ENCODE peak calls at places on chromosomes 1 and 21, in five cellular contexts. One of them, this sample, is unnamed.

GRCh38 chr1:235100124-235100801 is 28.4 kb downstream of the TOMM20 start:
- DNase-seq in GM23248: no peak
- DNase-seq in HS-5: no peak
- DNase-seq in RWPE1: no peak
- DNase-seq in left ventricle myocardium inferior: no peak
- DNase-seq in this sample: no peak

GRCh38 chr1:201346337-201346939 is 31.0 kb downstream of the TNNT2 start:
- DNase-seq in HS-5: no peak
- DNase-seq in GM23248: peak
- DNase-seq in left ventricle myocardium inferior: no peak
- DNase-seq in RWPE1: peak
- DNase-seq in this sample: peak

GRCh38 chr1:165899461-165899941 is 72.1 kb downstream of the UCK2 start:
- DNase-seq in HS-5: no peak
- DNase-seq in left ventricle myocardium inferior: no peak
- DNase-seq in RWPE1: no peak
- DNase-seq in GM23248: peak
- DNase-seq in this sample: no peak

GRCh38 chr1:67013573-67013972 is 40.4 kb downstream of the SLC35D1 start:
- DNase-seq in RWPE1: peak
- DNase-seq in HS-5: no peak
- DNase-seq in left ventricle myocardium inferior: no peak
- DNase-seq in GM23248: peak
- DNase-seq in this sample: no peak

GRCh38 chr21:35045539-35046222 is 3.4 kb downstream of the RUNX1 start:
- DNase-seq in RWPE1: no peak
- DNase-seq in left ventricle myocardium inferior: no peak
- DNase-seq in GM23248: no peak
- DNase-seq in HS-5: no peak
- DNase-seq in this sample: no peak

GRCh38 chr1:226945106-226945857 is 5.2 kb downstream of the COQ8A start:
- DNase-seq in GM23248: no peak
- DNase-seq in RWPE1: no peak
- DNase-seq in left ventricle myocardium inferior: no peak
- DNase-seq in HS-5: no peak
- DNase-seq in this sample: no peak

GRCh38 chr1:2575801-2576663 is 10.5 kb upstream of the PRXL2B start:
- DNase-seq in left ventricle myocardium inferior: no peak
- DNase-seq in RWPE1: no peak
- DNase-seq in HS-5: no peak
- DNase-seq in GM23248: no peak
- DNase-seq in this sample: peak

GRCh38 chr1:24304763-24305162 is 14.4 kb upstream of the GRHL3 start:
- DNase-seq in GM23248: no peak
- DNase-seq in HS-5: no peak
- DNase-seq in RWPE1: no peak
- DNase-seq in left ventricle myocardium inferior: no peak
- DNase-seq in this sample: no peak

GRCh38 chr1:85394130-85394529 is 70.8 kb downstream of the DDAH1 start:
- DNase-seq in GM23248: peak
- DNase-seq in left ventricle myocardium inferior: no peak
- DNase-seq in HS-5: no peak
- DNase-seq in RWPE1: no peak
- DNase-seq in this sample: no peak

GRCh38 chr21:17988038-17988437 is 168.9 kb upstream of the C21orf91 start:
- DNase-seq in RWPE1: no peak
- DNase-seq in left ventricle myocardium inferior: no peak
- DNase-seq in GM23248: no peak
- DNase-seq in HS-5: no peak
- DNase-seq in this sample: no peak

GRCh38 chr1:28031173-28031572 is 57.2 kb downstream of the EYA3 start:
- DNase-seq in RWPE1: no peak
- DNase-seq in HS-5: no peak
- DNase-seq in GM23248: peak
- DNase-seq in left ventricle myocardium inferior: no peak
- DNase-seq in this sample: no peak

GRCh38 chr21:25895565-25896205 is 160.9 kb downstream of the GABPA start:
- DNase-seq in GM23248: peak
- DNase-seq in left ventricle myocardium inferior: no peak
- DNase-seq in RWPE1: peak
- DNase-seq in HS-5: no peak
- DNase-seq in this sample: no peak

GRCh38 chr1:33349778-33350610 is 29.1 kb upstream of the A3GALT2 start:
- DNase-seq in HS-5: no peak
- DNase-seq in RWPE1: peak
- DNase-seq in left ventricle myocardium inferior: peak
- DNase-seq in GM23248: peak
- DNase-seq in this sample: peak

This sample was measured in HuH-7.5.